ENCODE peak calls at places on chromosomes 7 and 10, in six cellular contexts. C, U, X, F, P and M are unnamed samples.
A peak's percentile ranks its signal among the peaks of the same experiment; 100 is the strongest.

GRCh38 chr7:27160147-27160545 is 3.7 kb upstream of the HOXA7 start:
- DNase-seq in X (no peak), C (no peak), U (no peak), P (peak; percentile 67), F (no peak), M (no peak)

GRCh38 chr7:107152011-107152410 is 16.8 kb upstream of the HBP1 start:
- DNase-seq in P (no peak), U (no peak), C (peak; percentile 87), F (no peak), X (peak; percentile 75), M (no peak)

GRCh38 chr10:51683031-51683830 is 16.2 kb downstream of the CSTF2T start:
- DNase-seq in C (peak; percentile 66), F (no peak), X (no peak), U (no peak), P (no peak), M (no peak)

GRCh38 chr10:128091636-128092210 is 34.5 kb downstream of the MKI67 start:
- DNase-seq in X (no peak), C (no peak), F (no peak), P (no peak), U (no peak), M (no peak)

GRCh38 chr7:105954711-105955110 is 8.4 kb upstream of the CDHR3 start:
- DNase-seq in X (no peak), U (no peak), P (no peak), F (no peak), C (no peak), M (no peak)

GRCh38 chr7:19321925-19322470 is 176.8 kb upstream of the FERD3L start:
- DNase-seq in C (no peak), X (no peak), P (no peak), F (no peak), U (no peak), M (no peak)

GRCh38 chr7:38195804-38196595 is 18.0 kb downstream of the STARD3NL start:
- DNase-seq in U (no peak), X (peak; percentile 43), C (peak; percentile 63), P (no peak), F (no peak), M (no peak)

GRCh38 chr7:24576171-24577052 is 3.2 kb downstream of the PALS2 start:
- DNase-seq in C (peak; percentile 82), F (peak; percentile 7), X (peak; percentile 67), U (no peak), P (no peak), M (peak; percentile 40)

GRCh38 chr10:25047902-25048301 is 31.5 kb downstream of the THNSL1 start:
- DNase-seq in X (no peak), F (peak; percentile 8), C (peak; percentile 77), P (no peak), U (no peak), M (no peak)

GRCh38 chr7:149624006-149624405 is 126.4 kb upstream of the ZNF746 start:
- DNase-seq in C (no peak), F (peak; percentile 23), X (no peak), P (peak; percentile 83), U (no peak), M (no peak)

GRCh38 chr10:99235469-99235871 is at the start of gene HPSE2:
- DNase-seq in X (no peak), C (no peak), P (no peak), F (no peak), U (no peak), M (no peak)

GRCh38 chr7:8261711-8262695 is at the start of gene ICA1:
- DNase-seq in P (no peak), F (peak; percentile 83), U (peak; percentile 29), C (no peak), X (peak; percentile 23), M (no peak)

GRCh38 chr10:104267721-104268690 is 978 bp upstream of the GSTO2 start:
- DNase-seq in X (no peak), C (no peak), F (no peak), P (peak; percentile 74), U (no peak), M (no peak)

GRCh38 chr7:152158801-152159587 is 133.5 kb downstream of the GALNT11 start:
- DNase-seq in F (no peak), P (no peak), C (no peak), U (no peak), X (no peak), M (no peak)

GRCh38 chr10:25627606-25628005 is 306.4 kb upstream of the MYO3A start:
- DNase-seq in X (no peak), C (no peak), F (no peak), U (no peak), P (no peak), M (no peak)

GRCh38 chr7:131223151-131223550 is 104.5 kb upstream of the MKLN1 start:
- DNase-seq in F (no peak), U (no peak), P (no peak), X (no peak), C (no peak), M (no peak)

GRCh38 chr7:157087646-157088045 is 51.1 kb upstream of the UBE3C start:
- DNase-seq in F (no peak), C (no peak), U (no peak), X (no peak), P (no peak), M (no peak)

GRCh38 chr7:150665075-150665794 is 20.3 kb upstream of the GIMAP2 start:
- DNase-seq in X (no peak), U (no peak), F (no peak), C (no peak), P (peak; percentile 74), M (no peak)

GRCh38 chr10:36195364-36195763 is 553.3 kb upstream of the FZD8 start:
- DNase-seq in U (no peak), F (no peak), C (no peak), P (no peak), X (no peak), M (no peak)

GRCh38 chr10:122441961-122442360 is 12.5 kb upstream of the ARMS2 start:
- DNase-seq in C (peak; percentile 62), F (no peak), P (no peak), U (no peak), X (peak; percentile 80), M (no peak)

GRCh38 chr7:151818674-151819519 is 58.0 kb downstream of the PRKAG2 start:
- DNase-seq in F (no peak), P (no peak), U (no peak), C (no peak), X (no peak), M (no peak)

GRCh38 chr10:13231808-13232207 is 2.4 kb downstream of the UCMA start:
- DNase-seq in X (no peak), F (no peak), U (no peak), P (peak; percentile 48), C (no peak), M (no peak)

GRCh38 chr10:98748298-98748697 is 301.6 kb upstream of the HPS1 start:
- DNase-seq in P (no peak), U (no peak), F (no peak), X (peak; percentile 19), C (peak; percentile 33), M (no peak)

GRCh38 chr7:127417346-127417745 is 24.8 kb upstream of the ZNF800 start:
- DNase-seq in U (no peak), X (no peak), P (no peak), C (no peak), F (no peak), M (no peak)

GRCh38 chr10:18100664-18101063 is 39.6 kb upstream of the CACNB2 start:
- DNase-seq in X (no peak), U (no peak), C (no peak), F (no peak), P (no peak), M (no peak)

GRCh38 chr7:129089521-129090212 is 34.8 kb upstream of the TNPO3 start:
- DNase-seq in P (no peak), U (no peak), X (peak; percentile 61), C (no peak), F (no peak), M (no peak)

GRCh38 chr10:79224263-79224949 is 122.9 kb upstream of the PPIF start:
- DNase-seq in U (no peak), P (no peak), C (no peak), F (no peak), X (no peak), M (no peak)

GRCh38 chr10:16870331-16870730 is 53.1 kb upstream of the RSU1 start:
- DNase-seq in X (no peak), F (no peak), C (no peak), U (no peak), P (no peak), M (no peak)

GRCh38 chr7:37448057-37448636 is 517 bp downstream of the ELMO1 start:
- DNase-seq in C (no peak), P (peak; percentile 77), U (no peak), F (peak; percentile 51), X (no peak), M (no peak)

GRCh38 chr7:21504021-21504420 is 38.8 kb upstream of the DNAH11 start:
- DNase-seq in X (peak; percentile 9), C (no peak), F (no peak), U (no peak), P (no peak), M (no peak)

GRCh38 chr10:30893208-30893607 is 138.5 kb downstream of the ZNF438 start:
- DNase-seq in U (no peak), C (peak; percentile 56), F (no peak), X (no peak), P (no peak), M (no peak)

GRCh38 chr10:119029613-119030420 is at the start of gene NANOS1:
- DNase-seq in C (no peak), P (peak; percentile 71), X (no peak), U (no peak), F (no peak), M (no peak)

GRCh38 chr10:117168729-117169128 is 28.6 kb upstream of the KCNK18 start:
- DNase-seq in F (no peak), U (no peak), C (no peak), P (no peak), X (no peak), M (no peak)

GRCh38 chr10:69232736-69233135 is 12.6 kb downstream of the HKDC1 start:
- DNase-seq in X (no peak), C (no peak), F (no peak), U (no peak), P (peak; percentile 70), M (no peak)

GRCh38 chr10:75441682-75442081 is 10.3 kb downstream of the LRMDA start:
- DNase-seq in X (no peak), F (no peak), U (no peak), C (no peak), P (no peak), M (no peak)

GRCh38 chr10:72069751-72070501 is 18.4 kb downstream of the SPOCK2 start:
- DNase-seq in F (no peak), X (no peak), U (no peak), P (no peak), C (no peak), M (no peak)